ENCODE peak calls at places on chromosomes 2 and 18, in four cellular contexts. J is HepG2, Z is K562, L is WTC11. X is an unnamed sample.
A peak's percentile ranks its signal among the peaks of the same experiment; 100 is the strongest.

GRCh38 chr2:161358838-161359237 is 50.6 kb downstream of the PSMD14 start:
- DNase-seq in J (peak; percentile 18), Z (no peak), L (no peak), X (no peak)

GRCh38 chr2:38515155-38516074 is 87.3 kb downstream of the HNRNPLL start:
- DNase-seq in J (no peak), Z (peak; percentile 79), L (no peak), X (no peak)

GRCh38 chr18:13563390-13563805 is 163.0 kb downstream of the FAM210A start:
- DNase-seq in J (no peak), Z (no peak), L (no peak), X (no peak)

GRCh38 chr2:156156580-156156979 is 175.9 kb downstream of the NR4A2 start:
- DNase-seq in J (peak; percentile 50), Z (no peak), L (no peak), X (no peak)

GRCh38 chr2:43676322-43677050 is at the start of gene C1GALT1C1L:
- DNase-seq in J (peak; percentile 22), Z (peak; percentile 61), L (peak; percentile 48), X (no peak)

GRCh38 chr2:100036793-100037192 is 105.6 kb downstream of the AFF3 start:
- DNase-seq in J (no peak), Z (no peak), L (no peak), X (no peak)

GRCh38 chr18:11518788-11519685 is 90.4 kb upstream of the SLC35G4 start:
- DNase-seq in J (peak; percentile 64), Z (peak; percentile 73), L (peak; percentile 87), X (no peak)

GRCh38 chr18:6543330-6543908 is 128.7 kb upstream of the L3MBTL4 start:
- DNase-seq in J (peak; percentile 14), Z (peak; percentile 25), L (no peak), X (no peak)

GRCh38 chr2:111986116-111986900 is 68.8 kb upstream of the TMEM87B start:
- DNase-seq in J (peak; percentile 63), Z (no peak), L (no peak), X (no peak)

GRCh38 chr2:207256026-207256425 is 90.3 kb upstream of the KLF7 start:
- DNase-seq in J (no peak), Z (no peak), L (no peak), X (no peak)

GRCh38 chr2:39512434-39512935 is 75.4 kb upstream of the MAP4K3 start:
- DNase-seq in J (no peak), Z (no peak), L (no peak), X (no peak)

GRCh38 chr2:167929461-167929860 is 317.9 kb downstream of the STK39 start:
- DNase-seq in J (no peak), Z (no peak), L (no peak), X (no peak)

GRCh38 chr18:12417687-12418086 is 10.0 kb downstream of the PRELID3A start:
- DNase-seq in J (peak; percentile 57), Z (no peak), L (no peak), X (no peak)

GRCh38 chr2:74670263-74670662 is 16.2 kb downstream of the SEMA4F start:
- DNase-seq in J (no peak), Z (peak; percentile 20), L (no peak), X (no peak)

GRCh38 chr2:205684871-205685313 is 2.6 kb downstream of the NRP2 start:
- DNase-seq in J (no peak), Z (no peak), L (no peak), X (no peak)

GRCh38 chr18:49899647-49900330 is 86.5 kb upstream of the ACAA2 start:
- DNase-seq in J (peak; percentile 27), Z (no peak), L (peak; percentile 16), X (no peak)

GRCh38 chr18:44816449-44816848 is 135.8 kb downstream of the SETBP1 start:
- DNase-seq in J (no peak), Z (no peak), L (no peak), X (no peak)

GRCh38 chr18:11849845-11850747 is 1.1 kb upstream of the CHMP1B start:
- DNase-seq in J (peak; percentile 76), Z (peak; percentile 53), L (no peak), X (no peak)

GRCh38 chr2:148391324-148391723 is 253.2 kb upstream of the EPC2 start:
- DNase-seq in J (no peak), Z (no peak), L (no peak), X (no peak)

GRCh38 chr2:137254081-137254480 is 488.7 kb downstream of the THSD7B start:
- DNase-seq in J (no peak), Z (no peak), L (no peak), X (no peak)

GRCh38 chr2:219644801-219645480 is 17.5 kb downstream of the SLC4A3 start:
- DNase-seq in J (no peak), Z (no peak), L (no peak), X (no peak)

GRCh38 chr2:49259926-49260325 is 105.6 kb upstream of the FSHR start:
- DNase-seq in J (no peak), Z (no peak), L (no peak), X (no peak)

GRCh38 chr2:31688282-31688681 is 107.5 kb upstream of the SRD5A2 start:
- DNase-seq in J (no peak), Z (peak; percentile 25), L (no peak), X (no peak)

GRCh38 chr2:70557171-70557838 is 3.7 kb upstream of the TGFA start:
- DNase-seq in J (peak; percentile 94), Z (no peak), L (no peak), X (no peak)

GRCh38 chr2:46273919-46274318 is 23.3 kb upstream of the EPAS1 start:
- DNase-seq in J (no peak), Z (no peak), L (no peak), X (no peak)

GRCh38 chr18:73688851-73689659 is 458.6 kb downstream of the FBXO15 start:
- DNase-seq in J (no peak), Z (no peak), L (no peak), X (peak; percentile 20)

GRCh38 chr2:129069875-129070594 is 751.4 kb upstream of the HS6ST1 start:
- DNase-seq in J (peak; percentile 8), Z (no peak), L (no peak), X (no peak)

GRCh38 chr2:130824492-130825061 is 12.1 kb upstream of the ARHGEF4 start:
- DNase-seq in J (no peak), Z (no peak), L (no peak), X (peak; percentile 86)

GRCh38 chr2:54665436-54665856 is 58.0 kb upstream of the EML6 start:
- DNase-seq in J (peak; percentile 76), Z (peak; percentile 42), L (peak; percentile 65), X (no peak)

GRCh38 chr2:71791501-71792135 is 338.3 kb downstream of the DYSF start:
- DNase-seq in J (no peak), Z (no peak), L (no peak), X (no peak)

GRCh38 chr2:43399515-43400245 is 173.3 kb upstream of the ZFP36L2 start:
- DNase-seq in J (no peak), Z (no peak), L (no peak), X (no peak)

GRCh38 chr2:1647417-1648240 is 96.7 kb downstream of the PXDN start:
- DNase-seq in J (no peak), Z (no peak), L (no peak), X (no peak)

GRCh38 chr2:117523842-117524241 is 290.6 kb upstream of the DDX18 start:
- DNase-seq in J (no peak), Z (no peak), L (no peak), X (no peak)

GRCh38 chr2:8535821-8536685 is 145.8 kb upstream of the ID2 start:
- DNase-seq in J (no peak), Z (no peak), L (no peak), X (no peak)

GRCh38 chr18:3388323-3388722 is 61.6 kb upstream of the TGIF1 start:
- DNase-seq in J (no peak), Z (no peak), L (no peak), X (no peak)

GRCh38 chr18:3217930-3218647 is 1.7 kb downstream of the MYOM1 start:
- DNase-seq in J (peak; percentile 96), Z (peak; percentile 52), L (no peak), X (no peak)

GRCh38 chr18:50030146-50030545 is 164.8 kb downstream of the MYO5B start:
- DNase-seq in J (no peak), Z (no peak), L (no peak), X (no peak)

GRCh38 chr2:24448811-24449210 is 42.2 kb upstream of the NCOA1 start:
- DNase-seq in J (no peak), Z (no peak), L (no peak), X (no peak)

GRCh38 chr2:74264281-74264680 is 65.9 kb downstream of the MTHFD2 start:
- DNase-seq in J (no peak), Z (no peak), L (no peak), X (no peak)

GRCh38 chr2:84782717-84783442 is 98.0 kb downstream of the TRABD2A start:
- DNase-seq in J (no peak), Z (no peak), L (no peak), X (no peak)
- TF ChIP-seq CREM in J (no peak), Z (no peak), L (no peak), X (no peak)

GRCh38 chr2:188189356-188189755 is 102.3 kb upstream of the GULP1 start:
- DNase-seq in J (no peak), Z (no peak), L (no peak), X (no peak)
- TF ChIP-seq CREM in J (no peak), Z (no peak), L (no peak), X (no peak)

DNA sequence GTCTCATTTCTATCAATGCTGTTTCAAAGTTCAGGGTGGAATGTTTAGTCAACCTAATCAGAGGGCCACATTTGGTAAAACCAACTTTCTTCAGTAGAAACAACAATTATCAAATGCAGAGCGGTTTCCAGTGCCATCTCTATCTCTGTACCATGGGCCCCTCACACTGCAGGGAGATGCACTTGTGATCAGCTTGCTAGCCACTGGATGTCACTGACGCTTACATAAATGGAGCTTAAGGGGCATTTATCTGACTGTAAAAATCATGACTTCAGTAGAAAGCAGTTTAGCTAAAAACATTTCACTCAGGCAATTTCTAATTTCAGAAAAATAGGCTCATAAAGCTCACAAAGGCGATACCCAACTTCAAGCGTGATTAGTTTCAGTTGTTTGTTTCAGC is 678.0 kb downstream of the ZEB2 start:
- DNase-seq in J (no peak), Z (no peak), L (no peak), X (no peak)
- TF ChIP-seq CREM in J (no peak), Z (no peak), L (no peak), X (no peak)

DNA sequence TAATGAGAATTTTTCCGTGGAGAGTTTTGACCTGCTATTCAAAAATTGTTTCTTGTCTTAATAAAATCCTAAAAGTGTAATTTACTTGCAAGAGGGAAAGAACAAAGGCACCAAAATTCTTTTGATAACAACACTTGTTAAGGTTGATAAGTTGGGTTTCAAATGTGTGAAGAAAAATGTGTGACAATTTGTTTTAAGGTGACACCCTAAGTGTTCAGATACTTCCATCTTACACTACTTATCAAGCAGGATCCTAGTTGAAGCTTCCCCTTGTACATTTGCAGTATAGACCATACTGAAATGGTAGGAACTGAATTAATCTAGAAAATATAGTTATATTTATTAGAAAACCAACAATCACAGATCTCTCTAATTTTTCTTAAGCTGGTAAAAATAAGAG is 204.6 kb downstream of the ARHGAP15 start:
- DNase-seq in J (no peak), Z (no peak), L (no peak), X (no peak)
- TF ChIP-seq CREM in J (no peak), Z (no peak), L (no peak), X (no peak)

GRCh38 chr2:225842939-225843338 is 443.4 kb downstream of the NYAP2 start:
- DNase-seq in J (no peak), Z (no peak), L (no peak), X (no peak)

GRCh38 chr2:225841314-225841713 is 441.8 kb downstream of the NYAP2 start:
- DNase-seq in J (no peak), Z (no peak), L (no peak), X (no peak)
- TF ChIP-seq CREM in J (no peak), Z (no peak), L (no peak), X (no peak)